ENCODE peak calls at places on chromosome 22, in four cellular contexts. B is HT1080; V is head of caudate nucleus; X is stimulated activated CD4-positive, alpha-beta T cell treated with anti-CD3 and anti-CD28 coated beads, Interleukin-4, amount 100 ng/mL, for 48 hours. S is an unnamed sample.

GRCh38 chr22:35705141-35705540 is 12.5 kb upstream of the APOL5 start:
- DNase-seq in B (peak; percentile 84), V (no peak), X (no peak), S (no peak)

GRCh38 chr22:21867528-21868266 is at the start of gene MAPK1:
- DNase-seq in B (peak; percentile 76), V (peak; percentile 96), X (peak; percentile 94), S (peak; percentile 83)

GRCh38 chr22:44068422-44069191 is 44.5 kb downstream of the PARVB start:
- DNase-seq in B (no peak), V (no peak), X (no peak), S (no peak)

GRCh38 chr22:44648821-44649566 is 53.0 kb upstream of the PRR5 start:
- DNase-seq in B (no peak), V (no peak), X (no peak), S (no peak)

GRCh38 chr22:35587447-35587870 is 29.7 kb downstream of the MB start:
- DNase-seq in B (no peak), V (peak; percentile 27), X (no peak), S (no peak)

GRCh38 chr22:17924735-17925727 is 99.3 kb downstream of the MICAL3 start:
- DNase-seq in B (no peak), V (no peak), X (no peak), S (peak; percentile 53)

GRCh38 chr22:49052023-49052538 is 775.6 kb downstream of the BRD1 start:
- DNase-seq in B (no peak), V (no peak), X (no peak), S (no peak)

GRCh38 chr22:50674606-50675552 is 2.3 kb downstream of the SHANK3 start:
- DNase-seq in B (no peak), V (no peak), X (no peak), S (peak; percentile 19)

GRCh38 chr22:23591203-23591791 is 11.2 kb upstream of the IGLL1 start:
- DNase-seq in B (peak; percentile 30), V (peak; percentile 58), X (peak; percentile 50), S (peak; percentile 37)

GRCh38 chr22:45876136-45877035 is 100.6 kb downstream of the WNT7B start:
- DNase-seq in B (no peak), V (peak; percentile 12), X (no peak), S (no peak)

GRCh38 chr22:32333141-32333768 is 24.4 kb upstream of the RFPL3 start:
- DNase-seq in B (no peak), V (no peak), X (no peak), S (no peak)

GRCh38 chr22:22884888-22885840 is 2.5 kb upstream of the IGLL5 start:
- DNase-seq in B (no peak), V (no peak), X (peak; percentile 26), S (no peak)

GRCh38 chr22:47190276-47190956 is 428.0 kb downstream of the TBC1D22A start:
- DNase-seq in B (no peak), V (peak; percentile 8), X (no peak), S (no peak)

GRCh38 chr22:49764151-49764581 is 63.5 kb downstream of the BRD1 start:
- DNase-seq in B (no peak), V (peak; percentile 9), X (no peak), S (no peak)

GRCh38 chr22:32411388-32411787 is 659 bp downstream of the RTCB start:
- DNase-seq in B (no peak), V (no peak), X (no peak), S (peak; percentile 45)

GRCh38 chr22:48857202-48857805 is 970.4 kb downstream of the BRD1 start:
- DNase-seq in B (no peak), V (no peak), X (no peak), S (no peak)

GRCh38 chr22:20249797-20250354 is 18.2 kb downstream of the RTN4R start:
- DNase-seq in B (no peak), V (peak; percentile 58), X (no peak), S (no peak)

GRCh38 chr22:24146190-24146616 is 35.1 kb upstream of the SUSD2 start:
- DNase-seq in B (peak; percentile 80), V (peak; percentile 38), X (no peak), S (no peak)

GRCh38 chr22:18929459-18929858 is 6.6 kb downstream of the PRODH start:
- DNase-seq in B (no peak), V (peak; percentile 25), X (no peak), S (no peak)

GRCh38 chr22:43424201-43424600 is 12.4 kb downstream of the MPPED1 start:
- DNase-seq in B (no peak), V (no peak), X (no peak), S (no peak)

GRCh38 chr22:46862418-46863324 is 100.2 kb downstream of the TBC1D22A start:
- DNase-seq in B (no peak), V (no peak), X (no peak), S (no peak)

GRCh38 chr22:32020117-32020516 is 22.9 kb upstream of the SLC5A1 start:
- DNase-seq in B (peak; percentile 97), V (no peak), X (no peak), S (peak; percentile 60)

GRCh38 chr22:39349506-39349966 is 255 bp upstream of the SYNGR1 start:
- DNase-seq in B (no peak), V (peak; percentile 37), X (no peak), S (peak; percentile 5)

GRCh38 chr22:48661984-48662383 is 1165.7 kb downstream of the BRD1 start:
- DNase-seq in B (no peak), V (no peak), X (no peak), S (no peak)

S was measured in ACHN.